ENCODE peak calls at places on chromosome 11, in seven cellular contexts. A is colonic mucosa, X is right cardiac atrium, P is cardiac muscle cell, N is upper lobe of right lung, T is tibial artery, R is psoas muscle. I is an unnamed sample. For H3K4me1, the result is how much of the 10 kb centered on the place peaks cover.

GRCh38 chr11:106161775-106162174 is 84.3 kb downstream of the AASDHPPT start:
- DNase-seq in A (no peak), X (no peak), P (no peak), N (no peak), T (no peak), R (no peak), I (no peak)

GRCh38 chr11:33387996-33388395 is 130.8 kb downstream of the HIPK3 start:
- DNase-seq in A (no peak), X (no peak), P (no peak), N (no peak), T (no peak), R (no peak), I (no peak)

GRCh38 chr11:14644396-14645246 is 1.0 kb downstream of the PDE3B start:
- DNase-seq in A (peak), X (peak), P (peak), N (peak), T (peak), R (peak), I (peak)

GRCh38 chr11:88174627-88175003 is 628 bp downstream of the RAB38 start:
- DNase-seq in A (peak), X (peak), P (no peak), N (peak), T (peak), R (peak), I (peak)

GRCh38 chr11:95337175-95337957 is 106.4 kb upstream of the SESN3 start:
- DNase-seq in A (peak), X (peak), P (peak), N (peak), T (peak), R (peak), I (peak)

GRCh38 chr11:134067486-134067885 is 1.4 kb upstream of the JAM3 start:
- DNase-seq in A (no peak), X (no peak), P (no peak), N (no peak), T (no peak), R (no peak), I (no peak)

GRCh38 chr11:36192723-36193619 is 96.3 kb downstream of the COMMD9 start:
- DNase-seq in A (no peak), X (no peak), P (no peak), N (no peak), T (no peak), R (no peak), I (no peak)

GRCh38 chr11:69115586-69116560 is 39.9 kb upstream of the SMIM38 start:
- DNase-seq in A (no peak), X (peak), P (no peak), N (peak), T (peak), R (no peak), I (no peak)

GRCh38 chr11:112722876-112723275 is 238.3 kb upstream of the NCAM1 start:
- DNase-seq in A (no peak), X (no peak), P (no peak), N (no peak), T (no peak), R (no peak), I (no peak)

GRCh38 chr11:19869946-19870589 is 157.4 kb downstream of the NAV2 start:
- DNase-seq in A (no peak), X (no peak), P (no peak), N (no peak), T (no peak), R (no peak), I (no peak)

GRCh38 chr11:123903932-123904331 is 2.0 kb downstream of the OR8D4 start:
- DNase-seq in A (no peak), X (no peak), P (no peak), N (no peak), T (no peak), R (no peak), I (no peak)

GRCh38 chr11:111870887-111871692 is at the start of gene ALG9:
- DNase-seq in A (peak), X (peak), P (peak), N (peak), T (peak), R (peak), I (peak)

GRCh38 chr11:4619514-4619913 is 11.5 kb upstream of the TRIM68 start:
- DNase-seq in A (peak), X (no peak), P (no peak), N (no peak), T (no peak), R (no peak), I (no peak)

GRCh38 chr11:126857860-126858808 is 142.4 kb downstream of the KIRREL3 start:
- DNase-seq in A (no peak), X (no peak), P (no peak), N (no peak), T (no peak), R (no peak), I (peak)

GRCh38 chr11:86955674-86956522 is 703 bp upstream of the FZD4 start:
- DNase-seq in A (peak), X (peak), P (peak), N (peak), T (peak), R (peak), I (peak)

GRCh38 chr11:8168485-8169257 is at the start of gene RIC3:
- DNase-seq in A (no peak), X (peak), P (peak), N (peak), T (no peak), R (peak), I (peak)

GRCh38 chr11:16611395-16612233 is 126.8 kb upstream of the C11orf58 start:
- DNase-seq in A (no peak), X (no peak), P (peak), N (no peak), T (no peak), R (no peak), I (peak)

GRCh38 chr11:3808846-3809623 is 675 bp downstream of the PGAP2 start:
- DNase-seq in A (peak), X (no peak), P (peak), N (no peak), T (no peak), R (no peak), I (peak)

GRCh38 chr11:76604652-76605241 is 65.8 kb downstream of the LRRC32 start:
- DNase-seq in A (peak), X (peak), P (no peak), N (no peak), T (peak), R (peak), I (no peak)

GRCh38 chr11:38460429-38460828 is 1862.4 kb upstream of the RAG2 start:
- DNase-seq in A (no peak), X (no peak), P (no peak), N (no peak), T (no peak), R (no peak), I (no peak)

GRCh38 chr11:4084406-4084805 is 10.2 kb upstream of the RRM1 start:
- DNase-seq in A (no peak), X (no peak), P (no peak), N (no peak), T (no peak), R (no peak), I (peak)

GRCh38 chr11:96338910-96339703 is 3.9 kb downstream of the MAML2 start:
- DNase-seq in A (peak), X (peak), P (no peak), N (peak), T (peak), R (peak), I (peak)

GRCh38 chr11:35784699-35785098 is 122.1 kb downstream of the TRIM44 start:
- DNase-seq in A (no peak), X (no peak), P (no peak), N (no peak), T (no peak), R (no peak), I (no peak)

GRCh38 chr11:9566561-9567063 is 6.9 kb upstream of the WEE1 start:
- DNase-seq in A (no peak), X (no peak), P (peak), N (no peak), T (no peak), R (no peak), I (no peak)

GRCh38 chr11:8671651-8672062 is 10.8 kb downstream of the TRIM66 start:
- DNase-seq in A (no peak), X (peak), P (no peak), N (no peak), T (no peak), R (no peak), I (peak)

GRCh38 chr11:125164422-125165110 is at the start of gene PKNOX2:
- DNase-seq in A (peak), X (peak), P (peak), N (peak), T (peak), R (peak), I (peak)

GRCh38 chr11:33475999-33476398 is 218.8 kb downstream of the HIPK3 start:
- DNase-seq in A (no peak), X (peak), P (peak), N (no peak), T (no peak), R (no peak), I (no peak)

GRCh38 chr11:1029686-1030085 is 6.8 kb downstream of the MUC6 start:
- DNase-seq in A (no peak), X (no peak), P (no peak), N (no peak), T (no peak), R (no peak), I (peak)

GRCh38 chr11:104161751-104162450 is 2.0 kb downstream of the PDGFD start:
- DNase-seq in A (no peak), X (no peak), P (no peak), N (no peak), T (no peak), R (no peak), I (no peak)

GRCh38 chr11:134261626-134262488 is 8.5 kb downstream of the ACAD8 start:
- DNase-seq in A (no peak), X (no peak), P (peak), N (no peak), T (no peak), R (no peak), I (peak)

GRCh38 chr11:67365756-67366384 is 7.5 kb downstream of the CLCF1 start:
- DNase-seq in A (peak), X (no peak), P (no peak), N (no peak), T (no peak), R (no peak), I (peak)

GRCh38 chr11:67408437-67409200 is 4.7 kb downstream of the TBC1D10C start:
- DNase-seq in A (no peak), X (no peak), P (no peak), N (no peak), T (no peak), R (no peak), I (no peak)

GRCh38 chr11:96311120-96311568 is 31.9 kb downstream of the MAML2 start:
- DNase-seq in A (peak), X (no peak), P (no peak), N (no peak), T (no peak), R (no peak), I (no peak)

GRCh38 chr11:128616158-128616557 is 28.8 kb upstream of the ETS1 start:
- DNase-seq in A (no peak), X (no peak), P (no peak), N (no peak), T (no peak), R (no peak), I (peak)

GRCh38 chr11:128610765-128611617 is 23.6 kb upstream of the ETS1 start:
- DNase-seq in A (no peak), X (no peak), P (no peak), N (no peak), T (no peak), R (no peak), I (peak)

GRCh38 chr11:128615612-128616011 is 28.3 kb upstream of the ETS1 start:
- DNase-seq in A (no peak), X (no peak), P (no peak), N (no peak), T (no peak), R (no peak), I (peak)

GRCh38 chr11:128615076-128615475 is 27.7 kb upstream of the ETS1 start:
- DNase-seq in A (no peak), X (no peak), P (no peak), N (no peak), T (no peak), R (no peak), I (peak)

DNA sequence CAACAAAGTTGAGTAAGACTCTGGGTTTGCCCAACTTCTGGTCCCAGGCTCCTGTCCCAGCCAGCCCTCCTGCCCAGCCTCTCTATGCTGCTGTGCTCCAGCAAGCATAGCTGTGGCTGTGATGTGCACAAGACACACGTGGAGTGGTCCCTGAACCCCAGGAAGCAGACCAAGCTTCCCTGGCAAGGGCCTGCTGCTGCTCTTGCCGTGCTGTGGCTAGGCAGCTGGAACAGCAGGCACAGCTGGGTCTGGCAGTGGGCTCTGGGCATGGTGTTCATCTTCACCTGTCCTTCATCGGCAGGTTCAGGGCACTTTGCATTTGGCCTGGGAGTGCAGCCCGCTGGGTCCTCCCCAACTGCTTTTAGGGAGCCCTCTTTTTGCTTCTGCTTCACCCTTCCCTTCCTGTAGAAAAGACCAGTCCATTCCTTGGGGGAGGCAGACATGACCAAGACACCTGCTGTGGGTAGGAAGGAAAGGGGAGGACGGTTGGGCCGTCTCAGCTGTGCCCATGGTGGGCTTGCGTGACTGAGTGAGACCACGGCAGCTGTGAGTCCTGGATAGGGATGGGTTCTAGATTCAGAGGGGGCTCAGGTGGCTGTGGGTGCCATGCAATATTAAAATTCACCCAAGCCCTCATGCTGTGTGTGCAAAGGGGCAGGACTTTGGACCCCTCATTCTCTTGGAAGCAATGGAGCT is 26.1 kb upstream of the ETS1 start:
- DNase-seq in A (no peak), X (no peak), P (no peak), N (no peak), T (no peak), R (no peak), I (peak)
- H3K4me1 ChIP-seq in A (under half), X (under half), P (under half), N (under half), T (under half), R (under half), I (under half)

GRCh38 chr11:64743591-64744543 is at the start of gene RASGRP2:
- DNase-seq in A (peak), X (peak), P (peak), N (peak), T (peak), R (peak), I (peak)

GRCh38 chr11:64742087-64742939 is 1.6 kb downstream of the RASGRP2 start:
- DNase-seq in A (no peak), X (no peak), P (peak), N (no peak), T (no peak), R (no peak), I (peak)

GRCh38 chr11:64744544-64745218 is 739 bp upstream of the RASGRP2 start:
- DNase-seq in A (no peak), X (no peak), P (peak), N (no peak), T (no peak), R (no peak), I (no peak)

GRCh38 chr11:64741393-64742086 is 2.4 kb downstream of the RASGRP2 start:
- DNase-seq in A (no peak), X (no peak), P (no peak), N (no peak), T (no peak), R (no peak), I (peak)

GRCh38 chr11:64742940-64743590 is 877 bp downstream of the RASGRP2 start:
- DNase-seq in A (peak), X (peak), P (peak), N (peak), T (peak), R (peak), I (peak)
- H3K4me1 ChIP-seq in A (under half), X (under half), P (under half), N (under half), T (under half), R (under half), I (under half)

GRCh38 chr11:44526438-44526837 is 39.0 kb upstream of the CD82 start:
- DNase-seq in A (no peak), X (no peak), P (no peak), N (no peak), T (no peak), R (no peak), I (no peak)
- H3K4me1 ChIP-seq in A (under half), X (under half), P (under half), N (under half), T (under half), R (under half), I (under half)

GRCh38 chr11:2741006-2741376 is 41.2 kb upstream of the KCNQ1OT1 start:
- DNase-seq in A (no peak), X (peak), P (no peak), N (no peak), T (peak), R (no peak), I (no peak)

GRCh38 chr11:2741377-2742131 is 41.8 kb upstream of the KCNQ1OT1 start:
- DNase-seq in A (no peak), X (peak), P (no peak), N (peak), T (peak), R (peak), I (no peak)

GRCh38 chr11:2739531-2740274 is 39.9 kb upstream of the KCNQ1OT1 start:
- DNase-seq in A (no peak), X (peak), P (no peak), N (no peak), T (no peak), R (peak), I (no peak)

GRCh38 chr11:2738551-2739431 is 39.0 kb upstream of the KCNQ1OT1 start:
- DNase-seq in A (no peak), X (no peak), P (no peak), N (no peak), T (no peak), R (no peak), I (no peak)

GRCh38 chr11:2740275-2740940 is 40.6 kb upstream of the KCNQ1OT1 start:
- DNase-seq in A (no peak), X (peak), P (no peak), N (no peak), T (no peak), R (peak), I (no peak)
- H3K4me1 ChIP-seq in A (under half), X (under half), P (under half), N (under half), T (under half), R (under half), I (under half)

GRCh38 chr11:72633068-72633467 is 41.2 kb downstream of the PDE2A start:
- DNase-seq in A (no peak), X (no peak), P (no peak), N (no peak), T (no peak), R (no peak), I (no peak)

GRCh38 chr11:72631806-72632731 is 42.2 kb downstream of the PDE2A start:
- DNase-seq in A (no peak), X (peak), P (no peak), N (no peak), T (peak), R (peak), I (no peak)

GRCh38 chr11:72629266-72629665 is 45.0 kb downstream of the PDE2A start:
- DNase-seq in A (peak), X (peak), P (no peak), N (no peak), T (peak), R (peak), I (no peak)

GRCh38 chr11:72627594-72628281 is 46.5 kb downstream of the PDE2A start:
- DNase-seq in A (no peak), X (no peak), P (no peak), N (no peak), T (no peak), R (no peak), I (no peak)

GRCh38 chr11:72630104-72630852 is 43.9 kb downstream of the PDE2A start:
- DNase-seq in A (no peak), X (no peak), P (no peak), N (no peak), T (no peak), R (no peak), I (no peak)
- H3K4me1 ChIP-seq in A (under half), X (under half), P (under half), N (under half), T (half or more), R (under half), I (under half)

GRCh38 chr11:12084191-12084717 is 26.1 kb upstream of the MICAL2 start:
- DNase-seq in A (no peak), X (no peak), P (no peak), N (no peak), T (no peak), R (no peak), I (no peak)
- H3K4me1 ChIP-seq in A (under half), X (under half), P (under half), N (under half), T (under half), R (under half), I (under half)

I was measured in endodermal cell.